ENCODE peak calls at places on chromosome 1, in nine cellular contexts. S is choroid plexus epithelial cell, J is tibial nerve, I is colonic mucosa, F is MM.1S, P is neural crest cell, E is mucosa of descending colon, H is fibroblast of lung, D is lower leg skin. K is an unnamed sample.

GRCh38 chr1:64956241-64956640 is 10.1 kb downstream of the JAK1 start:
- DNase-seq in S (peak; percentile 77), J (no peak), I (no peak), F (no peak), P (no peak), E (no peak), H (peak; percentile 35), D (no peak), K (no peak)

GRCh38 chr1:7299329-7299799 is 471.7 kb upstream of the VAMP3 start:
- DNase-seq in S (peak; percentile 99), J (peak; percentile 25), I (peak; percentile 48), F (no peak), P (no peak), E (no peak), H (peak; percentile 98), D (peak; percentile 74), K (no peak)

GRCh38 chr1:205226868-205227583 is 720 bp upstream of the TMCC2 start:
- DNase-seq in S (peak; percentile 61), J (no peak), I (no peak), F (peak; percentile 21), P (no peak), E (no peak), H (peak; percentile 68), D (peak; percentile 54), K (no peak)

GRCh38 chr1:210617306-210617705 is 288.6 kb downstream of the HHAT start:
- DNase-seq in S (no peak), J (no peak), I (no peak), F (no peak), P (no peak), E (no peak), H (no peak), D (no peak), K (no peak)

GRCh38 chr1:215321802-215322201 is 239.3 kb downstream of the KCNK2 start:
- DNase-seq in S (no peak), J (no peak), I (no peak), F (no peak), P (no peak), E (no peak), H (peak; percentile 30), D (no peak), K (no peak)

GRCh38 chr1:198481661-198482060 is 58.8 kb downstream of the ATP6V1G3 start:
- DNase-seq in S (no peak), J (no peak), I (no peak), F (no peak), P (no peak), E (no peak), H (no peak), D (no peak), K (no peak)

GRCh38 chr1:159008744-159009188 is 941 bp upstream of the IFI16 start:
- DNase-seq in S (peak; percentile 60), J (no peak), I (no peak), F (peak; percentile 63), P (no peak), E (no peak), H (no peak), D (no peak), K (peak; percentile 55)

GRCh38 chr1:169511339-169512028 is 25.7 kb upstream of the SLC19A2 start:
- DNase-seq in S (peak; percentile 88), J (no peak), I (no peak), F (no peak), P (no peak), E (no peak), H (peak; percentile 91), D (no peak), K (no peak)

GRCh38 chr1:218380125-218380977 is 35.2 kb downstream of the TGFB2 start:
- DNase-seq in S (peak; percentile 80), J (no peak), I (no peak), F (no peak), P (no peak), E (no peak), H (peak; percentile 94), D (no peak), K (no peak)

GRCh38 chr1:100670083-100670482 is 49.5 kb upstream of the VCAM1 start:
- DNase-seq in S (no peak), J (no peak), I (no peak), F (no peak), P (no peak), E (no peak), H (no peak), D (no peak), K (no peak)

DNA sequence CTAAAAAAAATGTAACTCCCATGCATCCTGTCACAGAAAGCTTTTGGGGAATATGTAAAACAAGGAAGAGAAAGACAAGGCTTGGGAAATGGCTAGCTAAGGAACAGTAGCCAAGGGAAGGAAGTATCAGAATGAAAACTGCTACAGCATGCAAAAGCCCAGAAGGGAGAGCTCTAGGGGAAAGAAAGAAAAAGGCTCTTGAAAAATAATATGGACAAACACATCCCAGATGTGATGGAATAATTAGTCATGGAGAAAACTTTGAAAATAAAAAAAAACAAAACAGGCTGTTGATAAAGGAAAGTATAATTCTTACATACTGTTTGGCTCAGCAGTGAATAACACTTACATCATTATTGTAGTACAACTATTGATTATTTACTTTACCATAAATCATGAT is 47.9 kb upstream of the VCAM1 start:
- DNase-seq in S (peak; percentile 34), J (no peak), I (no peak), F (no peak), P (no peak), E (no peak), H (no peak), D (no peak), K (no peak)
- TF ChIP-seq CTCF in S (peak; percentile 20), J (no peak), I (no peak), F (no peak), P (no peak), E (no peak), H (peak; percentile 28), D (no peak), K (no peak)

DNA sequence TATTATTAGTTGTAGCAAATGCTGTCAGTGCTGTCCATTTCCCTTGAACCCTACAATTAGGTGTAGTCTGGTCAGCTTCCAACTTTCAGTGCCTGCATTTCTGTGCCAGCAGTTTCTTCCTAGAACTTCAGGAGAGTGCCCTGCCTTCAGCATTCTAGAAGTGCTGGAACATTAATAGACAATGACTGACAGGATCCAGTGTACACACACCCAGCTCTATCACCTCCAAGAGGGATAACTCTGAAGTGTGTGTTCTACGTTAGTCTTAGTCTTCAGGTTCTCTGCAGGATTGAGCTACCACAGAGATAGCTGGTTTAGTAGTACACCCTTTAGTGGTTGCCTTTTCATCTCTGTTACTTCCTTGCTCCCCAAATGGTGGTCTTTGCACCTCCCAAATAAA is 61.4 kb downstream of the PRRX1 start:
- DNase-seq in S (no peak), J (no peak), I (no peak), F (no peak), P (no peak), E (no peak), H (no peak), D (no peak), K (no peak)
- TF ChIP-seq CTCF in S (no peak), J (no peak), I (no peak), F (no peak), P (no peak), E (no peak), H (no peak), D (no peak), K (no peak)

GRCh38 chr1:230069813-230070212 is 2.8 kb downstream of the GALNT2 start:
- DNase-seq in S (no peak), J (no peak), I (no peak), F (no peak), P (no peak), E (no peak), H (no peak), D (no peak), K (no peak)

GRCh38 chr1:230067871-230068814 is 1.1 kb downstream of the GALNT2 start:
- DNase-seq in S (peak; percentile 39), J (no peak), I (peak; percentile 36), F (peak; percentile 34), P (peak; percentile 35), E (peak; percentile 62), H (peak; percentile 38), D (peak; percentile 88), K (peak; percentile 27)

GRCh38 chr1:230070321-230071208 is 3.5 kb downstream of the GALNT2 start:
- DNase-seq in S (no peak), J (no peak), I (no peak), F (no peak), P (no peak), E (no peak), H (no peak), D (no peak), K (no peak)

GRCh38 chr1:230067441-230067870 is 418 bp downstream of the GALNT2 start:
- DNase-seq in S (peak; percentile 46), J (peak; percentile 21), I (peak; percentile 53), F (peak; percentile 28), P (peak; percentile 28), E (peak; percentile 67), H (peak; percentile 49), D (peak; percentile 87), K (peak; percentile 32)

DNA sequence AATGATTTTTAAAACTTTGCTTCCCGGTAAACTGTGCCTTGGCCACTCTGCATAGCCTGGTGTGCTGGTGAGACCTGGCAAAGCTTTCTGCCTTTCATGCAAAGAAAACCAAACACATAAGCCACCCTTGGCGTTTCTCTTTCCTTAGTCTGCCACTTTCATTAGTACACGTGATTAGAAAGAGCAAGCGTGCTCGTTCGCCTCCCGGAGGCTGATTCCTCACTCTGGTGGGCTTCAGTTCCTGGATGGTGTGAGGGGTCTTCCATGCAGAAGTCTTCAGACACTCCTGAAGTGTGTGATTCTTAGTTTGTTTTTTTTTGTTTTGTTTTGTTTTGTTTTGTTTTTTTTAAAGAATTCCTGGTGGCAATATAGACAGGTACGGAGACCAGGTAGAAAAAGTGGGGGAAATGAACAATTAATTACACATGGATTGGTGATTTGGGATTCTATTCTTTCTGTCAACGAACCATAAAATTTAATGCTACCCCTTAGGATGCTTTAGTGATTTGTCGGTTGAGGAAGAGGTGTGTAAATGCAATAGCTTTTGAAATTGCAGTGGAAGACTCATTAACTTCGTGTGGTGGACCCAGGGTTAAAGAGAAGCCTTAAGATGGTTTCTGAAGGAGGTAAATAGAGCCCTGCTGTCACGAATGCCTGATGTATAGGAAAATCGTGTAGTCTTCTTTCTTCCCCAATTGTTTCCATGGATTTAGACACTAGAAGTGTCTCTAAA is 2.1 kb downstream of the GALNT2 start:
- DNase-seq in S (no peak), J (no peak), I (peak; percentile 40), F (peak; percentile 76), P (no peak), E (no peak), H (no peak), D (peak; percentile 37), K (no peak)
- TF ChIP-seq CTCF in S (peak; percentile 20), J (no peak), I (no peak), F (peak; percentile 21), P (no peak), E (no peak), H (peak; percentile 10), D (no peak), K (no peak)

DNA sequence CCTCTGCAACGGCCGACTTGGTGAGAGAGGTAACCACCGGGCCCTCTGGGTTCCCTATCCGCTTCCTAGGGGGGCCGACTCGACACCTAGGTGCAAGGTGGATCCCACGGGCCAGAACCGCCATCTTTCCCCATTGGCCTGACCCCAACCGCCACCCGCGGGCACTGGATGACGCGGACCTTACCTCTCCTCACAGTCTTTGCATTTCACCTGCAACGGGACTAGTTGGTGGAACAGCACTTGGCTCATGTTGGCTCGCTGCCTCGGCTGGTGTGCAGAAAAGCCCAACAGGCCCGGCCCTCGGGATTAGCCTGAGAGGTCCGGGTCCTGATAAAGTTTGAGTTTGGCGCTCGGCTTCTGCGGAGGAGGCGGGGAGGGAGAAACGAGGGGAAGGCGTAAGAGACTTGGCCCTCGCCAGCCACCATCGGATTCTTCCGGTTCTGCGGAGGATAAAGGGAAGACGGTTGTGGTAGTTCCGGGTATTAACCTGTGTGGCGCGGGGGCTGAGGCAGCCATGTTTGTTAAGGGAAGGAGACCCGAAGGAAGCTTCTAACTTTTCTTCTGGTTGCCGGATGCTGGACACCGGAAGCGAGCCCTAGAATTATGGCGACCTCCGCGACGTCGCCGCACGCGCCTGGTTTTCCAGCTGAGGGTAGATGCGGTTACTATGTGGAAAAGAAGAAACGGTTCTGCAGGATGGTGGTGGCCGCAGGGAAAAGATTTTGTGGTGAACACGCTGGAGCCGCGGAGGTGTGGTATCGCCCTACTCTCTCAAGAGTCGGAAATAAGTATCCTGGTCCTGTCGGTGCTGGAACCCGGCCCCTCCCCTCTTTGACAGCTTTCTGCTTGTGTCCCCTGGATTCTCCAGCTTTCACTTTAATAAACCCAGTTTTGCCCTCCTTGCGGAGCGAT is at the start of the genes SASS6 and TRMT13:
- DNase-seq in S (peak; percentile 99), J (peak; percentile 89), I (peak; percentile 99), F (peak; percentile 87), P (peak; percentile 89), E (peak; percentile 97), H (peak; percentile 99), D (peak; percentile 99), K (peak; percentile 88)
- TF ChIP-seq CTCF in S (no peak), J (peak; percentile 46), I (no peak), F (no peak), P (no peak), E (no peak), H (no peak), D (no peak), K (no peak)